ENCODE peak calls at places on chromosomes 5 and 9, in four cellular contexts. V is colonic mucosa, F is aorta, D is ascending aorta. X is an unnamed sample.

GRCh38 chr5:148760945-148761638 is 65.3 kb upstream of the ADRB2 start:
- DNase-seq in V (no peak), F (no peak), D (no peak), X (no peak)

GRCh38 chr9:126158591-126159519 is 167.8 kb upstream of the MVB12B start:
- DNase-seq in V (no peak), F (no peak), D (no peak), X (no peak)

GRCh38 chr9:33244150-33244784 is 4.3 kb downstream of the SPINK4 start:
- DNase-seq in V (peak; percentile 24), F (no peak), D (no peak), X (no peak)

GRCh38 chr5:28807230-28807629 is 1768.8 kb upstream of the CDH9 start:
- DNase-seq in V (no peak), F (no peak), D (no peak), X (no peak)

GRCh38 chr9:70462300-70462699 is 47.8 kb upstream of the KLF9 start:
- DNase-seq in V (no peak), F (no peak), D (no peak), X (no peak)

GRCh38 chr5:75985077-75985476 is 98.1 kb upstream of the SV2C start:
- DNase-seq in V (no peak), F (no peak), D (no peak), X (no peak)

GRCh38 chr5:143541943-143542797 is 138.7 kb upstream of the NR3C1 start:
- DNase-seq in V (no peak), F (no peak), D (no peak), X (no peak)

GRCh38 chr5:77066823-77067442 is 20.2 kb downstream of the ZBED3 start:
- DNase-seq in V (no peak), F (no peak), D (no peak), X (no peak)

GRCh38 chr9:124335320-124335707 is 77.6 kb downstream of the NEK6 start:
- DNase-seq in V (no peak), F (no peak), D (no peak), X (no peak)

GRCh38 chr5:140575309-140575708 is 10.7 kb downstream of the SLC35A4 start:
- DNase-seq in V (peak; percentile 73), F (peak; percentile 85), D (no peak), X (peak; percentile 54)

GRCh38 chr9:96249746-96250145 is 52.2 kb downstream of the HSD17B3 start:
- DNase-seq in V (no peak), F (no peak), D (no peak), X (no peak)

GRCh38 chr9:20898885-20899554 is 132.4 kb downstream of the HACD4 start:
- DNase-seq in V (no peak), F (no peak), D (no peak), X (no peak)

GRCh38 chr5:9343146-9343850 is 202.6 kb downstream of the SEMA5A start:
- DNase-seq in V (no peak), F (no peak), D (no peak), X (no peak)

GRCh38 chr9:2723666-2724065 is 6.4 kb downstream of the KCNV2 start:
- DNase-seq in V (no peak), F (no peak), D (no peak), X (no peak)

GRCh38 chr5:103562453-103563157 is at the start of gene NUDT12:
- DNase-seq in V (peak; percentile 72), F (peak; percentile 81), D (peak; percentile 8), X (peak; percentile 72)

GRCh38 chr5:181111010-181111409 is 20.0 kb downstream of the OR2V1 start:
- DNase-seq in V (no peak), F (no peak), D (no peak), X (no peak)

GRCh38 chr5:181114284-181114843 is 16.6 kb downstream of the OR2V1 start:
- DNase-seq in V (no peak), F (no peak), D (no peak), X (no peak)

GRCh38 chr5:181119105-181119504 is 11.9 kb downstream of the OR2V1 start:
- DNase-seq in V (no peak), F (no peak), D (no peak), X (no peak)

GRCh38 chr5:181118369-181118768 is 12.6 kb downstream of the OR2V1 start:
- DNase-seq in V (no peak), F (no peak), D (no peak), X (no peak)

DNA sequence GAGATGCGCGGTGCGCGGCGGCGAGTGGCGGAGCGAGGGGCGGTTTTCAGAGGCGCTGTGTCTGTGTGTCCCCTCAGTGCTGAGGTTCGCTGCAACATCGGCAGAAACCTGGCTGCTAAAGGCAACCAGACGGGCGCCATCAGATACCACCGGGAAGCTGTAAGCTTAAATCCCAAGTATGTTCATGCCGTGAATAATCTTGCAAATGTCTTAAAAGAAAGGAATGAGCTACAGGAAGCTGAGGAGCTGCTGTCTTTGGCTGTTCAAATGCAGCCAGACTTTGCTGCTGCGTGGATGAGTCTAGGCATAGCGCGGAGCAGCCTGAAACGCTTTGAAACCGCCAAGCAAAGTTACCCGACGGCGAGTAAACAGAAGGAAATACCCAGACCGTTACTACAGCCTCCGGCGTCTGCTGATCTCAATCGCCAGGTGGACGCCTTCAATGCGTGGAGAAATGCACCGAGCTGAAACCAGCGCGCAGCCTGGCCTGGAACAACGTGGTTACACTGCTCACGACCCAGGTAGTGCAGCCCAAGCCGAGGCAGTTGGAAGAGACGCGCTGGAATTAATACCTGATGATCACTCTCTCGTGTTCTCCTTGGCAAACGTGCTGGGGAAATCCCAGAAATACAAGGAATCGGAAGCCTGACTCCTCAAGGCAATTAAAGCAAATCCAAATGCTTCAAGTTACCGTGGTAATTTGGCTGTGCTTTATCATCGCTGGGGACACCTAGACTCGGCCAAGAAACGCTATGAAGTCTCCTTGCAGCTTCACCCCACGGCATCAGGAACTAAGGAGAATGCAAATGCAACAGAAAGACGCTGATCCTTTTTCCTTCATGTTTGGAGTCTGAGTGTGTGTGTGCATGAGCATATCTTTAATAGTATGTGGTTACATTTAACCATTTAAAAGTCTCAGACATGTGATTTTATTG is 15.9 kb downstream of the OR2V1 start:
- DNase-seq in V (no peak), F (no peak), D (no peak), X (no peak)
- H3K4me3 ChIP-seq in V (no peak overlapping the region), F (no peak overlapping the region), D (peak overlapping the region; percentile 30), X (no peak overlapping the region)

DNA sequence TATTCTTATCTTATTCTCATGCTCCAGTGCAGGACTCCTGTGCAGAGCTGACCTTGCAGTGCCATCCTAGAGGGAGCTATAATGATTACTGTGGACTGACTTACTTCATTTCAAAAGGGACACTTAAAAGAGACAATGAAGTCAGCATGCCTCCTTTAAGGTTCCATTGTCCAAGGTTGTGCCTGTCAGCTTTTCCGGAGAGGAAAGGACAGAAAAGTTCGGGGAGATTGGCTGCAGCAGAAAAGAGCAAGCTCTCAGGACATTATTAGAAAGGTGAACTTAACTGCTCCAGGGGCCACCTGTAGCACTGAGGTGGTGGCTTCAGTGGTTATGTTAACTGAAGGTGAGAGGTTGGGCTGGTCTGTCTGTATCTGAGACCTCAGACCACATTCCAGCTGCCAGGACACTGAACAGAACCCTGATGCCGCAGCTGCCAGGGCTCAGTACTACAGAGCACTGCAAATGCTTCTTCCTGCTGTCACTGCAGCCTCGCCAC is 112.9 kb downstream of the ST8SIA4 start:
- DNase-seq in V (no peak), F (no peak), D (no peak), X (no peak)
- H3K4me3 ChIP-seq in V (no peak overlapping the region), F (no peak overlapping the region), D (no peak overlapping the region), X (no peak overlapping the region)

DNA sequence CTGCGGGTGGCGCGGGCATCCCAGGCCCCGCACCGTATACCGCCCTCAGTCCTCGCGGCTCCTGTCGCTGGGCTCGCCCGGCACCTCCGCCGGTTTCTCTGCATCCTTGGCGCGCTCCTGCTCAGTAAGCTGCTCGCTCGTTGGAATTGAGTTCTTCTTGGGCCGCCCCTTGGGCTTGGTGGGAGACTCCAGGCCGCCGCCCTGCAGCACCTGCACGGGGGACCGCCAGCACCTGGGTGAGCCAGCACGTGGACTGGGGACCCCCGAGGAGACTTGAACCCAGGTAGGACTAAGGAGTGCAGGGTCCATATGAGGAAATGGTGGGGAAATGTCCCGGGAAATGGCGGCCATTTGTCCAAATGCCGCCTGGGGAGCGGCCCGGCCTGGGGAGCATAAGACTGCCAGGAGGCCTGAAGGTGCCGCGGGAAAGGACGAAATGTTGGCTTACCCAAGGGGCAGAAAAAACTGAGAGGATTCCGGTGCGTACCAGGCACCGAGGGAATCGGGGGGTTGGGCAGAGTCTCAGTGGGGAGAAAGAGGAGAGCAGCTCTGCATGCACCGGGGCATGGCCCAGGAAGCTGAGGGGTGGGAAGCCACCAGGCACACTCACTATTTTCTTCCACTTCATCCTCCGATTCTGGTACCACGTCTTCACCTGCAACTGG is 2.9 kb downstream of the BARX1 start:
- DNase-seq in V (no peak), F (no peak), D (no peak), X (no peak)
- H3K4me3 ChIP-seq in V (no peak overlapping the region), F (no peak overlapping the region), D (peak overlapping the region; percentile 67), X (no peak overlapping the region)

GRCh38 chr5:3597002-3597726 is 1.5 kb downstream of the IRX1 start:
- DNase-seq in V (no peak), F (no peak), D (no peak), X (no peak)
- H3K4me3 ChIP-seq in V (no peak overlapping the region), F (no peak overlapping the region), D (peak overlapping the region; percentile 30), X (no peak overlapping the region)

DNA sequence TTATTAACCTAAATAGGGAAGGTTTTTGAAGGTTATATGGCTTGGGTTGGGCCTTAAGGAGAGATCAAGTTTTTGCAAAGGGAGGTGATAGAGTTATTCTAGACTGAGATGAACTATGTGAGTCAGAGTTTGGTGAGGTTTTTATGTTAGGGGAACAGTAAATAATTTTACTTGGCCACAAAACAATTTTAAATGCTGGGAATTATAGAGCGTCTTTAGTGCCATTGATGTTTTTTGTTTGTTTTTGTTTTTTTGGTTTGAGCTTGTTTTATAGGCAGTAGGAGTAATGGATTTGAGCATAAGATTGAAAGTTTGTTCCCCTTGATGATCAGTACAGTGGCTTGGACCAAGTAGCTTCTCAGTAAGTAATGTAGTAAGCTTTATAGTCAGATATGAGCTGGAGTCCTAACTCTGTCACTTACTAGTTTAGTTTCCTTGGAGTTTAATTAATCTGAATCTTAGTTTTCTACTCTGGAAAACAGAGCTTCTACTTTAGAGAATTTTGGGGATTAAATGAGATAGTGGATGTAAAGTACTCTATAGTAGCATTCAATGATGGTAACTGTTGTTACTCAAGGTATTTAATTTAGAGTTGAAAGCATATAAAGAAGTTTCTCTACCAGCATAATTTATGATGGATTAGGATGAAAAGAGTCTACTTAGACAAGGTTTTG is 2.9 kb downstream of the NAA35 start:
- DNase-seq in V (no peak), F (no peak), D (no peak), X (no peak)
- H3K4me3 ChIP-seq in V (no peak overlapping the region), F (no peak overlapping the region), D (no peak overlapping the region), X (no peak overlapping the region)

X was measured in body of pancreas.